ENCODE peak calls at places on chromosomes 2 and 18, in four cellular contexts. Q is fibroblast of mammary gland, J is fibroblast of lung, P is astrocyte of the spinal cord. L is an unnamed sample.

GRCh38 chr2:69959425-69959824 is 2.0 kb downstream of the ASPRV1 start:
- DNase-seq in Q (no peak), J (no peak), P (no peak), L (no peak)

GRCh38 chr2:16093639-16094447 is 153.5 kb downstream of the MYCN start:
- DNase-seq in Q (no peak), J (no peak), P (no peak), L (no peak)

GRCh38 chr2:171541202-171541884 is 19.1 kb downstream of the CYBRD1 start:
- DNase-seq in Q (no peak), J (no peak), P (no peak), L (no peak)

GRCh38 chr18:79603321-79604204 is 76.0 kb upstream of the CTDP1 start:
- DNase-seq in Q (no peak), J (no peak), P (no peak), L (no peak)

GRCh38 chr2:62306751-62307468 is 111.0 kb downstream of the B3GNT2 start:
- DNase-seq in Q (no peak), J (peak), P (peak), L (no peak)

GRCh38 chr2:112523291-112523777 is 18.9 kb upstream of the POLR1B start:
- DNase-seq in Q (no peak), J (no peak), P (no peak), L (no peak)

GRCh38 chr2:55056024-55056521 is 5.8 kb upstream of the RTN4 start:
- DNase-seq in Q (peak), J (no peak), P (no peak), L (no peak)

GRCh38 chr2:126527836-126528490 is 128.0 kb upstream of the GYPC start:
- DNase-seq in Q (peak), J (peak), P (peak), L (peak)

GRCh38 chr2:26086779-26087178 is 52.9 kb downstream of the RAB10 start:
- DNase-seq in Q (no peak), J (no peak), P (no peak), L (no peak)

GRCh38 chr2:185522472-185522871 is 216.1 kb upstream of the FSIP2 start:
- DNase-seq in Q (no peak), J (no peak), P (no peak), L (no peak)

GRCh38 chr2:234096164-234096563 is 45.7 kb downstream of the SPP2 start:
- DNase-seq in Q (no peak), J (no peak), P (no peak), L (no peak)

GRCh38 chr18:63339920-63340484 is 20.4 kb upstream of the BCL2 start:
- DNase-seq in Q (peak), J (peak), P (peak), L (no peak)
- TF ChIP-seq CTCF in Q (peak), J (peak), P (peak), L (peak)

DNA sequence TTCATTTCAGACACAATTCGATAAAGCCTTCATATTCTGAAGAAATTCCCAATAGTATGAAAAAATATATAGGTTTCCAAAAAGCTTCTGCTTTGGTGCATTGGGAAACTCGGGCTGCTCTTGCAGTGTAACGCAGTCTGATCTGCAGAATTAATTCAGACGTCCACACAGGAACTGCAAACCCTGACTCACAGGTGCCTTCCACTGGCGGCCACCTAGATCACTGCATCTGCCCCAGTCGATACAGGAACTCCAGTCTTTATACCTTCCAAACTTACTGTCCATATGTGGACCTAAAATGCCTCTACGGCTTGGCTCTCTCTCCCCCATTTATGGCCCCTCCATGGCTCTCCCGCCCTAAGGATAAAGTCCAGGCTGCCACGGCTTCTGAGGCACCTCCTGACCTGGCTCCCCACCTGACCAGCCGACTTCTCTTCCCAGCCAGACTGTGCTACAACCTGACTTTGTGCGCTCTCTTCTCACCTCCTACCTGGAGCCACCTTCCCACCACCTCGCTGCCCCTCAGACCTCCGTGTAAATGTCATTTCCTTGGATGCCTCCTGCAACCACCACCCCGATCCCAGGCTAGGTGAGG is 39.7 kb downstream of the L3MBTL4 start:
- DNase-seq in Q (no peak), J (no peak), P (no peak), L (no peak)
- TF ChIP-seq CTCF in Q (no peak), J (no peak), P (no peak), L (no peak)

GRCh38 chr2:200757414-200757813 is 54.3 kb upstream of the BZW1 start:
- DNase-seq in Q (no peak), J (no peak), P (no peak), L (no peak)

GRCh38 chr2:200752332-200752731 is 59.4 kb upstream of the BZW1 start:
- DNase-seq in Q (no peak), J (no peak), P (no peak), L (no peak)

GRCh38 chr2:200758341-200758740 is 53.4 kb upstream of the BZW1 start:
- DNase-seq in Q (no peak), J (no peak), P (no peak), L (no peak)

GRCh38 chr2:200752835-200753234 is 58.9 kb upstream of the BZW1 start:
- DNase-seq in Q (no peak), J (no peak), P (no peak), L (no peak)

GRCh38 chr2:200756618-200757321 is 54.9 kb upstream of the BZW1 start:
- DNase-seq in Q (peak), J (peak), P (peak), L (no peak)
- TF ChIP-seq CTCF in Q (no peak), J (no peak), P (no peak), L (no peak)

GRCh38 chr2:5373200-5373599 is 319.0 kb upstream of the SOX11 start:
- DNase-seq in Q (no peak), J (peak), P (peak), L (no peak)

GRCh38 chr2:5365871-5366461 is 326.2 kb upstream of the SOX11 start:
- DNase-seq in Q (no peak), J (peak), P (peak), L (no peak)

GRCh38 chr2:5367321-5367720 is 324.9 kb upstream of the SOX11 start:
- DNase-seq in Q (no peak), J (no peak), P (no peak), L (no peak)

GRCh38 chr2:5364361-5364760 is 327.8 kb upstream of the SOX11 start:
- DNase-seq in Q (no peak), J (no peak), P (no peak), L (no peak)

DNA sequence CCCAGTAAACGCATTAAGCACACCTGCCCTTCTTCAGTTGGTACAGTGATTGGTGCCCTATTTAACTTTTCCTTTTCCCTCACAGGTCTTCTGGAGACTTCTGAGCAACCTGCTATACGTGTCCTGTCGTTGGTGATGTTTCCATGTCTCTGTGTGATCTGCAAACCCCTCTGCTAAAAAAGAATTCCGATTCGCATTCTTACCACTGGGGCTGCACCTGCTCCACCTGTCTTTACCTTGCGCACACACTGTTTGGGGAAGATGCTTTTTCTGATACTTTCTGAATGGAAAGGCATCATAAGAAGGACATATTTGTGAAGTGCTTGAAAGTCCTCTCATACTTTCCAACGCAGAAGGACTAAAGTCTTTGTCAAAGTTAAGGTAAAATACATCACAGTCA is 323.9 kb upstream of the SOX11 start:
- DNase-seq in Q (no peak), J (no peak), P (no peak), L (no peak)
- TF ChIP-seq CTCF in Q (no peak), J (no peak), P (no peak), L (no peak)

DNA sequence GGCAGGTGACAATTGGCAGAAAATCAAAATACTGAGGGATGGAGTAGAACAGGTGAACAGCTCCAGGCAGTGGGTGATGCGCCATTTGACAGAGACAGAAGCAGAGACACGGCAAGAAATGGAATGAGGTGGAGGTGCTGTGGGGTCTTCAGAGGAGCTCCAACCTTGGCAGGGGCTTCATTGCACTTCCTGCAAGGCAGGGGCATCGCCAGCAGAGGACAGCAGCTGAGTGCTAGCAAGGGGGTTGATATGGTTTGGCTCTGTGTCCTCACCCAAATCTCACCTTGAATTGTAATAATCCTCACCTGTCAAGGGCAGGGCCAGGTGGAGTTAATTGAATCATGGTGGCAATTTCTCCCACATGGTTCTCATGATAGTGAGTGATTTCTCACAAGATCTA is 42.8 kb downstream of the CCDC68 start:
- DNase-seq in Q (no peak), J (no peak), P (no peak), L (no peak)
- TF ChIP-seq CTCF in Q (no peak), J (no peak), P (no peak), L (no peak)

GRCh38 chr2:203909192-203909945 is 27.2 kb upstream of the ICOS start:
- DNase-seq in Q (peak), J (peak), P (peak), L (no peak)
- TF ChIP-seq CTCF in Q (peak), J (peak), P (peak), L (peak)

DNA sequence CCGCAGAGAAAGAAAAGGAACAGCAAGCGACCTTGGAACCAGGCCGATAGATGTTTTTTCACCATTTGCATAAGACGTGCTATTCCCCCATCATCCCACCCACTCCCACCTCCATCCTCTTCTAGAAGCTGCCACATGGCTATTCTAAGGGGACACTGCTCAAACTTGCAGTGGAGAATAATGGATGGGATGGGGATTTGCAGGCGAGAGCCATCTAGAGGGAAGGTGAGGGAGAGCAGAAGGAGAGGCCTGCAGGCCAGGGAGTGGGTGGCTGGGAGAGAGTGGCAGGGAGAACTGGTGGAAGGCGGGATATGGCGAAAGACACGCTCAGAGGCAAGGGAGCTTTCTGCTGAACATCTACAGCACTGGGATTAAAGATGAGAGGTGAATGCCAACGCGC is 84.9 kb downstream of the MAPK4 start:
- DNase-seq in Q (no peak), J (no peak), P (no peak), L (no peak)
- TF ChIP-seq CTCF in Q (no peak), J (no peak), P (no peak), L (no peak)

GRCh38 chr2:181658444-181658843 is 1.5 kb upstream of the CERKL start:
- DNase-seq in Q (no peak), J (no peak), P (no peak), L (no peak)

GRCh38 chr2:181655519-181655918 is 1.4 kb downstream of the CERKL start:
- DNase-seq in Q (no peak), J (peak), P (peak), L (no peak)

GRCh38 chr2:181657379-181657778 is 474 bp upstream of the CERKL start:
- DNase-seq in Q (no peak), J (no peak), P (no peak), L (no peak)

GRCh38 chr2:181660181-181660580 is 3.3 kb upstream of the CERKL start:
- DNase-seq in Q (no peak), J (no peak), P (no peak), L (no peak)

GRCh38 chr2:181656450-181657261 is at the start of gene CERKL:
- DNase-seq in Q (no peak), J (peak), P (peak), L (no peak)
- TF ChIP-seq CTCF in Q (no peak), J (no peak), P (peak), L (no peak)

L was measured in natural killer cell.